ENCODE peak calls at places on chromosomes 1 and 21, in eight cellular contexts. One of them, this sample, is unnamed.

GRCh38 chr1:203522237-203522636 is 28.3 kb downstream of the OPTC start:
- DNase-seq in HFFc6: no peak
- DNase-seq in GM06990: no peak
- DNase-seq in BJ: no peak
- DNase-seq in mesothelial cell of epicardium: no peak
- DNase-seq in GM13976: no peak
- DNase-seq in nephron progenitor cell: peak; percentile 30
- DNase-seq in psoas muscle: no peak
- DNase-seq in this sample: no peak

GRCh38 chr1:20476260-20477038 is 9.6 kb downstream of the CAMK2N1 start:
- DNase-seq in HFFc6: no peak
- DNase-seq in GM06990: no peak
- DNase-seq in BJ: no peak
- DNase-seq in mesothelial cell of epicardium: no peak
- DNase-seq in GM13976: no peak
- DNase-seq in nephron progenitor cell: peak; percentile 62
- DNase-seq in psoas muscle: no peak
- DNase-seq in this sample: peak; percentile 53

GRCh38 chr1:157226739-157227138 is 88.5 kb upstream of the ETV3 start:
- DNase-seq in HFFc6: no peak
- DNase-seq in GM06990: no peak
- DNase-seq in BJ: no peak
- DNase-seq in mesothelial cell of epicardium: no peak
- DNase-seq in GM13976: no peak
- DNase-seq in nephron progenitor cell: no peak
- DNase-seq in psoas muscle: no peak
- DNase-seq in this sample: no peak

GRCh38 chr1:228938248-228938891 is 203.1 kb downstream of the RHOU start:
- DNase-seq in HFFc6: no peak
- DNase-seq in GM06990: no peak
- DNase-seq in BJ: no peak
- DNase-seq in mesothelial cell of epicardium: no peak
- DNase-seq in GM13976: no peak
- DNase-seq in nephron progenitor cell: peak; percentile 19
- DNase-seq in psoas muscle: no peak
- DNase-seq in this sample: no peak

GRCh38 chr1:197911172-197911856 is 5.9 kb upstream of the LHX9 start:
- DNase-seq in HFFc6: no peak
- DNase-seq in GM06990: no peak
- DNase-seq in BJ: no peak
- DNase-seq in mesothelial cell of epicardium: no peak
- DNase-seq in GM13976: peak; percentile 41
- DNase-seq in nephron progenitor cell: no peak
- DNase-seq in psoas muscle: no peak
- DNase-seq in this sample: no peak

GRCh38 chr21:32549861-32550260 is 35.5 kb downstream of the TCP10L start:
- DNase-seq in HFFc6: no peak
- DNase-seq in GM06990: no peak
- DNase-seq in BJ: no peak
- DNase-seq in mesothelial cell of epicardium: no peak
- DNase-seq in GM13976: no peak
- DNase-seq in nephron progenitor cell: no peak
- DNase-seq in psoas muscle: no peak
- DNase-seq in this sample: no peak

GRCh38 chr1:61079276-61079897 is 3.0 kb upstream of the NFIA start:
- DNase-seq in HFFc6: no peak
- DNase-seq in GM06990: no peak
- DNase-seq in BJ: no peak
- DNase-seq in mesothelial cell of epicardium: peak; percentile 70
- DNase-seq in GM13976: no peak
- DNase-seq in nephron progenitor cell: no peak
- DNase-seq in psoas muscle: no peak
- DNase-seq in this sample: no peak

GRCh38 chr1:89721351-89721750 is 88.4 kb downstream of the LRRC8C start:
- DNase-seq in HFFc6: peak; percentile 45
- DNase-seq in GM06990: no peak
- DNase-seq in BJ: no peak
- DNase-seq in mesothelial cell of epicardium: no peak
- DNase-seq in GM13976: no peak
- DNase-seq in nephron progenitor cell: no peak
- DNase-seq in psoas muscle: no peak
- DNase-seq in this sample: no peak

GRCh38 chr1:34265396-34265795 is 88.7 kb downstream of the C1orf94 start:
- DNase-seq in HFFc6: no peak
- DNase-seq in GM06990: no peak
- DNase-seq in BJ: no peak
- DNase-seq in mesothelial cell of epicardium: no peak
- DNase-seq in GM13976: no peak
- DNase-seq in nephron progenitor cell: no peak
- DNase-seq in psoas muscle: no peak
- DNase-seq in this sample: no peak

GRCh38 chr1:162538815-162539431 is 22.6 kb upstream of the UAP1 start:
- DNase-seq in HFFc6: peak; percentile 96
- DNase-seq in GM06990: no peak
- DNase-seq in BJ: peak; percentile 91
- DNase-seq in mesothelial cell of epicardium: no peak
- DNase-seq in GM13976: no peak
- DNase-seq in nephron progenitor cell: no peak
- DNase-seq in psoas muscle: no peak
- DNase-seq in this sample: no peak

GRCh38 chr1:211135342-211135950 is 1.5 kb upstream of the KCNH1 start:
- DNase-seq in HFFc6: peak; percentile 76
- DNase-seq in GM06990: peak; percentile 24
- DNase-seq in BJ: peak; percentile 27
- DNase-seq in mesothelial cell of epicardium: no peak
- DNase-seq in GM13976: peak; percentile 32
- DNase-seq in nephron progenitor cell: no peak
- DNase-seq in psoas muscle: no peak
- DNase-seq in this sample: no peak

GRCh38 chr1:12019858-12020509 is 686 bp downstream of the MIIP start:
- DNase-seq in HFFc6: no peak
- DNase-seq in GM06990: no peak
- DNase-seq in BJ: no peak
- DNase-seq in mesothelial cell of epicardium: no peak
- DNase-seq in GM13976: no peak
- DNase-seq in nephron progenitor cell: no peak
- DNase-seq in psoas muscle: no peak
- DNase-seq in this sample: no peak

GRCh38 chr1:112461200-112461871 is 47.4 kb upstream of the WNT2B start:
- DNase-seq in HFFc6: no peak
- DNase-seq in GM06990: no peak
- DNase-seq in BJ: no peak
- DNase-seq in mesothelial cell of epicardium: no peak
- DNase-seq in GM13976: no peak
- DNase-seq in nephron progenitor cell: no peak
- DNase-seq in psoas muscle: no peak
- DNase-seq in this sample: no peak

GRCh38 chr1:176522310-176522846 is 59.4 kb downstream of the PAPPA2 start:
- DNase-seq in HFFc6: no peak
- DNase-seq in GM06990: no peak
- DNase-seq in BJ: no peak
- DNase-seq in mesothelial cell of epicardium: no peak
- DNase-seq in GM13976: no peak
- DNase-seq in nephron progenitor cell: no peak
- DNase-seq in psoas muscle: no peak
- DNase-seq in this sample: no peak

GRCh38 chr21:27581168-27581567 is 614.3 kb upstream of the ADAMTS5 start:
- DNase-seq in HFFc6: peak; percentile 49
- DNase-seq in GM06990: no peak
- DNase-seq in BJ: no peak
- DNase-seq in mesothelial cell of epicardium: no peak
- DNase-seq in GM13976: no peak
- DNase-seq in nephron progenitor cell: no peak
- DNase-seq in psoas muscle: no peak
- DNase-seq in this sample: no peak

GRCh38 chr1:71522721-71523120 is 441.9 kb upstream of the ZRANB2 start:
- DNase-seq in HFFc6: peak; percentile 7
- DNase-seq in GM06990: no peak
- DNase-seq in BJ: peak; percentile 62
- DNase-seq in mesothelial cell of epicardium: no peak
- DNase-seq in GM13976: no peak
- DNase-seq in nephron progenitor cell: no peak
- DNase-seq in psoas muscle: no peak
- DNase-seq in this sample: no peak

GRCh38 chr21:31665397-31665796 is 5.9 kb downstream of the SOD1 start:
- DNase-seq in HFFc6: no peak
- DNase-seq in GM06990: no peak
- DNase-seq in BJ: no peak
- DNase-seq in mesothelial cell of epicardium: no peak
- DNase-seq in GM13976: no peak
- DNase-seq in nephron progenitor cell: peak; percentile 8
- DNase-seq in psoas muscle: peak; percentile 29
- DNase-seq in this sample: no peak

GRCh38 chr1:32684167-32684811 is 18.3 kb downstream of the SYNC start:
- DNase-seq in HFFc6: peak; percentile 23
- DNase-seq in GM06990: no peak
- DNase-seq in BJ: peak; percentile 27
- DNase-seq in mesothelial cell of epicardium: no peak
- DNase-seq in GM13976: no peak
- DNase-seq in nephron progenitor cell: no peak
- DNase-seq in psoas muscle: no peak
- DNase-seq in this sample: no peak

GRCh38 chr1:158095737-158096335 is 84.9 kb upstream of the CD1D start:
- DNase-seq in HFFc6: peak; percentile 21
- DNase-seq in GM06990: no peak
- DNase-seq in BJ: no peak
- DNase-seq in mesothelial cell of epicardium: no peak
- DNase-seq in GM13976: peak; percentile 77
- DNase-seq in nephron progenitor cell: no peak
- DNase-seq in psoas muscle: no peak
- DNase-seq in this sample: no peak

DNA sequence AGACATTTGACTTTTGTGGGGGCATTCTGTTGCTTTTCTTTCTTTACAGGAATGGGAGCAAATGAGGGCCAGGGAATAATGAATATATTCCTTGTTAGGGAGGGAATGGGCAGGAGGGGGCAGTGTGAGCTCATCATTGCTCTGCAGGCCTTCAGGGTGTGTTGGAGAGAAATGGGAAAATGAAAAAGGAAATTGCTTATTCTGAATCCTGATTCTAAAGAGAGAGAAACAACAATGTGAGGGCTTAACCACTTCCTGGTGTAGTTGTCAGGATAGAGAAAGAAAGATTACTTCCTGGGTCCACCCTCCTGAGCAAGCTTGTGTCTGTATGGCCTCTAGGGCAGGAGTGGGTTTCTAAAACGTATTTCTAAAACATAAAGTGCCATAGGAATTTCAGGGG is 28.3 kb downstream of the VANGL2 start:
- DNase-seq in HFFc6: peak; percentile 12
- DNase-seq in GM06990: peak; percentile 49
- DNase-seq in BJ: no peak
- DNase-seq in mesothelial cell of epicardium: no peak
- DNase-seq in GM13976: peak; percentile 52
- DNase-seq in nephron progenitor cell: peak; percentile 37
- DNase-seq in psoas muscle: no peak
- DNase-seq in this sample: peak; percentile 27
- TF ChIP-seq CTCF in HFFc6: peak; percentile 78
- TF ChIP-seq CTCF in GM06990: peak; percentile 66
- TF ChIP-seq CTCF in BJ: peak; percentile 43
- TF ChIP-seq CTCF in mesothelial cell of epicardium: peak; percentile 17
- TF ChIP-seq CTCF in GM13976: peak; percentile 50
- TF ChIP-seq CTCF in nephron progenitor cell: peak; percentile 53
- TF ChIP-seq CTCF in psoas muscle: peak; percentile 41
- TF ChIP-seq CTCF in this sample: peak; percentile 71

GRCh38 chr1:68571499-68571898 is 74.6 kb upstream of the DEPDC1 start:
- DNase-seq in HFFc6: no peak
- DNase-seq in GM06990: no peak
- DNase-seq in BJ: no peak
- DNase-seq in mesothelial cell of epicardium: no peak
- DNase-seq in GM13976: no peak
- DNase-seq in nephron progenitor cell: no peak
- DNase-seq in psoas muscle: no peak
- DNase-seq in this sample: no peak

GRCh38 chr1:68565923-68566322 is 69.0 kb upstream of the DEPDC1 start:
- DNase-seq in HFFc6: no peak
- DNase-seq in GM06990: no peak
- DNase-seq in BJ: no peak
- DNase-seq in mesothelial cell of epicardium: no peak
- DNase-seq in GM13976: no peak
- DNase-seq in nephron progenitor cell: no peak
- DNase-seq in psoas muscle: no peak
- DNase-seq in this sample: no peak

DNA sequence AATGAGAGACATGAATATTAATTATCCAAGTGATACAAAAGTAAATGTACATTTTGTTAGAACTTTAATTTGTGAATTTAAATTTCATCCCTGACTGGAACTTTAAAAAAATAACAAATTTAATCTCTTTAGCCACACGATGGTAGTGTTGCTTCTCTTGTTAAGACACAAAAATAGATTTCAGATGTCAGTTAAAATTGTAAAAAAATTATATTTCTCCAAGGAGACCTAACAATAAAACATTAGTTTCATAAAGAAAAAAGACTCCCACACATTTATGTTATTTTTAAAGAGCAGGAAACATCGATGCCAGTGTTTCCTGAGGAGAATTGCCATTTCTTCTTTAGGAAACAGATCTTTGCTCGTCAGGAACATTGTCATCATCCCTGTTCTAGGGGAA is 74.0 kb upstream of the DEPDC1 start:
- DNase-seq in HFFc6: no peak
- DNase-seq in GM06990: no peak
- DNase-seq in BJ: no peak
- DNase-seq in mesothelial cell of epicardium: no peak
- DNase-seq in GM13976: no peak
- DNase-seq in nephron progenitor cell: no peak
- DNase-seq in psoas muscle: no peak
- DNase-seq in this sample: no peak
- TF ChIP-seq CTCF in HFFc6: no peak
- TF ChIP-seq CTCF in GM06990: no peak
- TF ChIP-seq CTCF in BJ: no peak
- TF ChIP-seq CTCF in mesothelial cell of epicardium: no peak
- TF ChIP-seq CTCF in GM13976: no peak
- TF ChIP-seq CTCF in nephron progenitor cell: no peak
- TF ChIP-seq CTCF in psoas muscle: no peak
- TF ChIP-seq CTCF in this sample: no peak

DNA sequence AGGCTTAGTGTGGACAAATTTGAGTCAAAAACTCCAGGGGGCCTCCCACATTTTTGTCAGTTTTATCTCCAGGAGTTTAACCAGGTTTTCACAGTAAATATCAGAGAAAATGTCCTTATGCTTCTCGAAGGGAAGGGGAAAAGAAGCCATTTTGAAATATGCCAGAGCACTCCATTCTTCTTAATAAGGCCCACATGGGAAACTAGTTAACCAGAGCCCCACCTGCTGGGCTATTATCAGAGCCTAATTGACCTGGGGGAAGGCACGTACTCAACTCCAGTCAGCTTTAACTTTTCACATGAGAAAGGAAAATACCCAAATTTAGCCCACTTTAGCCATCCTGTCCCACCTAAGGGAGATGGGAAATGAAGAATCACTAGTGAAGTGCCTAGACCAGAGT is 296.3 kb downstream of the PTBP2 start:
- DNase-seq in HFFc6: no peak
- DNase-seq in GM06990: no peak
- DNase-seq in BJ: no peak
- DNase-seq in mesothelial cell of epicardium: no peak
- DNase-seq in GM13976: no peak
- DNase-seq in nephron progenitor cell: no peak
- DNase-seq in psoas muscle: no peak
- DNase-seq in this sample: no peak
- TF ChIP-seq CTCF in HFFc6: peak; percentile 3
- TF ChIP-seq CTCF in GM06990: no peak
- TF ChIP-seq CTCF in BJ: no peak
- TF ChIP-seq CTCF in mesothelial cell of epicardium: no peak
- TF ChIP-seq CTCF in GM13976: no peak
- TF ChIP-seq CTCF in nephron progenitor cell: no peak
- TF ChIP-seq CTCF in psoas muscle: no peak
- TF ChIP-seq CTCF in this sample: no peak

GRCh38 chr1:1599030-1599916 is 662 bp downstream of the FNDC10 start:
- DNase-seq in HFFc6: no peak
- DNase-seq in GM06990: no peak
- DNase-seq in BJ: no peak
- DNase-seq in mesothelial cell of epicardium: no peak
- DNase-seq in GM13976: peak; percentile 72
- DNase-seq in nephron progenitor cell: peak; percentile 58
- DNase-seq in psoas muscle: no peak
- DNase-seq in this sample: no peak
- TF ChIP-seq CTCF in HFFc6: peak; percentile 11
- TF ChIP-seq CTCF in GM06990: no peak
- TF ChIP-seq CTCF in BJ: no peak
- TF ChIP-seq CTCF in mesothelial cell of epicardium: no peak
- TF ChIP-seq CTCF in GM13976: peak; percentile 18
- TF ChIP-seq CTCF in nephron progenitor cell: peak; percentile 7
- TF ChIP-seq CTCF in psoas muscle: no peak
- TF ChIP-seq CTCF in this sample: peak; percentile 24

This sample was measured in neural crest cell.